ENCODE peak calls at places on chromosomes 4 and X, in seven cellular contexts. J, O, E, A, L, F and X are unnamed samples.

GRCh38 chr4:169099775-169100180 is 89.7 kb upstream of the CBR4 start:
- DNase-seq in J (no peak), O (no peak), E (no peak), A (no peak), L (peak; percentile 72), F (no peak), X (no peak)

GRCh38 chrX:11632732-11633131 is 33.0 kb downstream of the ARHGAP6 start:
- DNase-seq in J (no peak), O (no peak), E (no peak), A (no peak), L (no peak), F (no peak), X (no peak)

GRCh38 chr4:140243345-140243753 is 89.4 kb upstream of the MAML3 start:
- DNase-seq in J (no peak), O (no peak), E (no peak), A (peak; percentile 26), L (no peak), F (peak; percentile 80), X (no peak)

GRCh38 chrX:19342331-19342906 is 1.3 kb upstream of the PDHA1 start:
- DNase-seq in J (no peak), O (no peak), E (no peak), A (no peak), L (peak; percentile 34), F (no peak), X (no peak)

GRCh38 chrX:120761810-120762209 is 113.9 kb downstream of the CT47B1 start:
- DNase-seq in J (no peak), O (no peak), E (peak; percentile 19), A (no peak), L (peak; percentile 5), F (no peak), X (no peak)

GRCh38 chr4:55248756-55249155 is 97.3 kb upstream of the SRD5A3 start:
- DNase-seq in J (no peak), O (no peak), E (no peak), A (no peak), L (peak; percentile 10), F (no peak), X (no peak)

GRCh38 chrX:71181558-71181909 is 36.9 kb downstream of the NLGN3 start:
- DNase-seq in J (no peak), O (peak; percentile 57), E (no peak), A (no peak), L (no peak), F (no peak), X (no peak)

GRCh38 chr4:53374777-53375258 is 2.6 kb upstream of the FIP1L1 start:
- DNase-seq in J (no peak), O (no peak), E (no peak), A (no peak), L (no peak), F (no peak), X (no peak)

GRCh38 chrX:39000802-39001201 is 199.5 kb downstream of the MID1IP1 start:
- DNase-seq in J (no peak), O (no peak), E (no peak), A (no peak), L (peak; percentile 37), F (no peak), X (no peak)

GRCh38 chrX:153801646-153802045 is 7.2 kb downstream of the SSR4 start:
- DNase-seq in J (no peak), O (no peak), E (no peak), A (no peak), L (no peak), F (no peak), X (no peak)

GRCh38 chr4:189046642-189047041 is 894.0 kb upstream of the FRG1 start:
- DNase-seq in J (no peak), O (peak; percentile 71), E (no peak), A (no peak), L (peak; percentile 24), F (no peak), X (no peak)

GRCh38 chr4:154998284-154998683 is 210.2 kb upstream of the NPY2R start:
- DNase-seq in J (no peak), O (no peak), E (no peak), A (no peak), L (peak; percentile 19), F (no peak), X (no peak)

GRCh38 chr4:23384741-23385140 is 505.1 kb downstream of the PPARGC1A start:
- DNase-seq in J (no peak), O (no peak), E (no peak), A (no peak), L (peak; percentile 9), F (no peak), X (no peak)

GRCh38 chrX:153338836-153339235 is 4.9 kb downstream of the ZNF275 start:
- DNase-seq in J (no peak), O (no peak), E (no peak), A (no peak), L (no peak), F (no peak), X (no peak)

GRCh38 chrX:105975382-105975781 is 63.1 kb downstream of the SERPINA7 start:
- DNase-seq in J (peak; percentile 1), O (no peak), E (no peak), A (no peak), L (peak; percentile 1), F (no peak), X (no peak)

GRCh38 chrX:132615396-132616131 is 126.7 kb upstream of the MBNL3 start:
- DNase-seq in J (peak; percentile 32), O (peak; percentile 84), E (peak; percentile 21), A (no peak), L (peak; percentile 12), F (no peak), X (peak; percentile 2)

GRCh38 chr4:32440391-32440790 is 1720.2 kb downstream of the PCDH7 start:
- DNase-seq in J (no peak), O (no peak), E (no peak), A (no peak), L (no peak), F (no peak), X (no peak)

GRCh38 chrX:31266172-31267076 is 194.6 kb upstream of the FTHL17 start:
- DNase-seq in J (peak; percentile 30), O (peak; percentile 79), E (peak; percentile 21), A (peak; percentile 33), L (no peak), F (peak; percentile 79), X (peak; percentile 10)

GRCh38 chrX:75603833-75604232 is 81.0 kb upstream of the ZDHHC15 start:
- DNase-seq in J (no peak), O (no peak), E (no peak), A (no peak), L (peak; percentile 28), F (no peak), X (no peak)

GRCh38 chr4:82797048-82797590 is 1.5 kb downstream of the SCD5 start:
- DNase-seq in J (no peak), O (no peak), E (no peak), A (no peak), L (no peak), F (no peak), X (no peak)

GRCh38 chrX:38985375-38985774 is 184.1 kb downstream of the MID1IP1 start:
- DNase-seq in J (no peak), O (no peak), E (no peak), A (no peak), L (peak; percentile 11), F (no peak), X (no peak)

GRCh38 chr4:187944179-187944578 is 51.4 kb upstream of the ZFP42 start:
- DNase-seq in J (no peak), O (no peak), E (no peak), A (no peak), L (no peak), F (no peak), X (no peak)

GRCh38 chrX:109990582-109991276 is 12.2 kb upstream of the TMEM164 start:
- DNase-seq in J (no peak), O (no peak), E (no peak), A (no peak), L (no peak), F (no peak), X (no peak)

DNA sequence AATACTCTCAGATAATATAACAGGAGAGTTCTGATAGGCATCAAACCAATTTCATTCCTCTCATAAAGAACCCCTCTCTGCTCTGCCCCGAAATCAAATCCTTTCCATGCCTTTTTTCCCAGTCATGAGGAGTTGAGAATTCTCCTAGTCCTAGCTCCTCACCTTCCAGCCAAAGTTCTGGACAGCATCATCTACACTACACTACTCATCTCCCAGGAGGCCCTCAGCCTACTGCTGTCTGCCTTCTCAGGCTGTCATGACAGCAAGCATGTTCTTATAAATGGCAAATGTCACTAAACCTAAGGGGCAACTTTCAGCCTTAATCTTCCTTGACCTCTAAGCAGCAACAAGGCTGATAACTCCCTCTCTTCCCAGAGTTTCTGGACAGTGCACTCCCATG is 26.6 kb downstream of the MAPK10 start:
- DNase-seq in J (no peak), O (no peak), E (no peak), A (no peak), L (no peak), F (no peak), X (no peak)
- H3K27ac ChIP-seq in J (no peak overlapping the region), O (no peak overlapping the region), E (no peak overlapping the region), A (no peak overlapping the region), L (no peak overlapping the region), F (no peak overlapping the region), X (no peak overlapping the region)

DNA sequence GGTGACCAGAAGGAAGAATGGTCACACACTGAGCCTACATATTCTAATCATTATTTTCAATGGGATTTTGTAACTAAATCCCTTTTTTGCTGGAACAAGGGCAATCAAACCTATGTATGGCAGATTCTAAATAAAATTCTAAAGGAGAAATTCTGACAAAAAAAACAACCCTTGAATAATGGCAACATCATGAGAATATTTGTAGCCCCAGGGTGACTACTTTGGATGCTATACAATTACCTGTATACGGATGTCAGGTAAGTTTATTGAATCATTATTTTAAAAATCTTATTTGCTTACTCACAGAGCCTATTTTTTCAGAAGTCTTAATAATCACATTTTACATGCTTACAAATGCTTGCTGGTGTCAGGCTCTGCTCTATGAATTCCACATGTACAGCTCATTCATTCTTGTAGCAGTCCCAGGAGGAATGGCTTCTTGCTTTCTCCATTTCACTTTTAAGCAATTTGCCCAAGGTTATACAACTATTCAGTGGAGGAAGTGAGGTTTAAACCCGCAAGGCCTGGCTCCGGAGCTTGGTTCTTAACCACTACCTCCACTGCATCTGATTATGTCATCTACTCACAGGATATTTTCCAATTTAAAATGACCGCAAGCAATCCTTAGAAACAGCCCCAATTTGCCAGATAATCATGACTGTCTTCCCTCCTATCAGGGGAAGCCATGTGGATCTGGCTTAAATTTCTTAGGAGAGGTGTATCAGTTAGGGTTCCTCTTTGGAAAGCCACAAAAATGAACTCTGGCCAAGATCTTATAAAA is 43.7 kb upstream of the TAPT1 start:
- DNase-seq in J (no peak), O (no peak), E (no peak), A (no peak), L (peak; percentile 55), F (no peak), X (no peak)
- H3K27ac ChIP-seq in J (no peak overlapping the region), O (no peak overlapping the region), E (peak overlapping the region; percentile 48), A (no peak overlapping the region), L (no peak overlapping the region), F (no peak overlapping the region), X (no peak overlapping the region)

DNA sequence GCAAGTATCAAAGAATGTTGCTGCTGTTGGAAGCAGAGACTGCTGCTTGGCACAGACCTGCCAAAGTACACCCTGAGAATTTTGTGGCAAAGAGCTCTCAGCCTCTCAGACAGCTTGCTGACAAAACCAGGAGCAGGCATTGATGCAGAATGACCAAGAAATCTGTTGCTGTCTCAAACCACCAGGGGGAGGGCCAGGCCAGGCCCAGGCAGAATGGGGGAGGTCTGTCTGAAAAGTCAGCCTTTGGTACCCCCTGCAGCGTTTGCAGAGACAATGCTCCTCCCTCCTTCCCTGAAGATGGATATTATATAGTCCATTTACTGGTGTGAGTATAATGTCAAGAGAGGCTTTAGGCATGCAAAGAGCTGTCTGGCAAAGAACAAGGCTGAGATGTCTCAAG is 52.9 kb upstream of the TRPC5OS start:
- DNase-seq in J (peak; percentile 39), O (peak; percentile 94), E (no peak), A (no peak), L (peak; percentile 25), F (no peak), X (no peak)
- H3K27ac ChIP-seq in J (no peak overlapping the region), O (no peak overlapping the region), E (no peak overlapping the region), A (no peak overlapping the region), L (no peak overlapping the region), F (no peak overlapping the region), X (no peak overlapping the region)

GRCh38 chrX:149495573-149496071 is 9.5 kb downstream of the IDS start:
- DNase-seq in J (no peak), O (peak; percentile 53), E (no peak), A (no peak), L (peak; percentile 69), F (no peak), X (no peak)
- H3K27ac ChIP-seq in J (no peak overlapping the region), O (no peak overlapping the region), E (no peak overlapping the region), A (no peak overlapping the region), L (no peak overlapping the region), F (no peak overlapping the region), X (no peak overlapping the region)